ENCODE peak calls at places on chromosomes 3 and 15, in seven cellular contexts. X is mesenchymal stem cell, E is mesendoderm, W is IMR-90, O is neuronal stem cell, B is H1, S is trophoblast cell. P is an unnamed sample.

GRCh38 chr15:44102675-44103254 is 92.3 kb downstream of the FRMD5 start:
- DNase-seq in B (no peak), X (peak; percentile 96), E (no peak), S (no peak), O (peak; percentile 17), W (peak; percentile 99), P (no peak)

GRCh38 chr15:83219026-83219425 is 11.4 kb upstream of the HDGFL3 start:
- DNase-seq in E (no peak), X (no peak), B (no peak), O (no peak), S (no peak), W (no peak), P (no peak)

GRCh38 chr3:127608362-127608718 is 10.1 kb downstream of the MCM2 start:
- DNase-seq in O (no peak), E (no peak), X (no peak), S (no peak), W (no peak), B (no peak), P (no peak)

GRCh38 chr3:14480207-14481017 is 59.7 kb downstream of the GRIP2 start:
- DNase-seq in X (peak; percentile 12), E (peak; percentile 85), O (no peak), S (peak; percentile 97), B (no peak), W (peak; percentile 94), P (no peak)

GRCh38 chr3:150235799-150236198 is 172.3 kb upstream of the TSC22D2 start:
- DNase-seq in S (no peak), E (no peak), W (peak; percentile 91), B (no peak), O (no peak), X (peak; percentile 92), P (no peak)

GRCh38 chr3:141812586-141812985 is 49.4 kb downstream of the GRK7 start:
- DNase-seq in B (no peak), X (no peak), E (no peak), O (no peak), W (no peak), S (no peak), P (no peak)

GRCh38 chr15:36007699-36008098 is 461.7 kb upstream of the DPH6 start:
- DNase-seq in O (no peak), W (no peak), B (no peak), X (no peak), S (no peak), E (no peak), P (no peak)

GRCh38 chr3:16906679-16907078 is 21.9 kb downstream of the PLCL2 start:
- DNase-seq in B (no peak), O (no peak), E (no peak), W (peak; percentile 29), S (no peak), X (peak; percentile 63), P (no peak)

GRCh38 chr15:82858932-82859331 is 49.5 kb downstream of the WHAMM start:
- DNase-seq in O (no peak), W (no peak), B (no peak), S (no peak), X (no peak), E (no peak), P (no peak)

GRCh38 chr3:97957617-97958311 is 14.5 kb downstream of the RIOX2 start:
- DNase-seq in B (no peak), X (peak; percentile 77), E (no peak), O (no peak), W (no peak), S (peak; percentile 91), P (no peak)

GRCh38 chr3:54987719-54988118 is 59.9 kb upstream of the LRTM1 start:
- DNase-seq in X (no peak), B (no peak), S (no peak), W (no peak), E (no peak), O (no peak), P (no peak)

GRCh38 chr3:8324727-8325126 is 176.9 kb upstream of the LMCD1 start:
- DNase-seq in X (peak; percentile 36), W (peak; percentile 27), B (peak; percentile 68), S (peak; percentile 53), O (peak; percentile 5), E (peak; percentile 74), P (peak; percentile 69)

GRCh38 chr3:194281766-194282165 is 69.4 kb downstream of the CPN2 start:
- DNase-seq in X (no peak), S (no peak), O (no peak), W (no peak), B (no peak), E (no peak), P (peak; percentile 8)
- H2BK120ac ChIP-seq in X (no peak overlapping the region), S (no peak overlapping the region), O (no peak overlapping the region), W (no peak overlapping the region), B (no peak overlapping the region), E (no peak overlapping the region), P (no peak overlapping the region)

GRCh38 chr15:76345880-76346665 is 9.5 kb downstream of the ISL2 start:
- DNase-seq in B (peak; percentile 77), S (peak; percentile 35), X (no peak), W (no peak), O (no peak), E (peak; percentile 78), P (peak; percentile 82)
- H2BK120ac ChIP-seq in B (no peak overlapping the region), S (no peak overlapping the region), X (no peak overlapping the region), W (no peak overlapping the region), O (no peak overlapping the region), E (no peak overlapping the region), P (no peak overlapping the region)

GRCh38 chr3:41293169-41293681 is 93.9 kb downstream of the CTNNB1 start:
- DNase-seq in O (no peak), B (no peak), X (no peak), S (no peak), E (no peak), W (no peak), P (no peak)
- H2BK120ac ChIP-seq in O (no peak overlapping the region), B (no peak overlapping the region), X (no peak overlapping the region), S (no peak overlapping the region), E (no peak overlapping the region), W (no peak overlapping the region), P (no peak overlapping the region)

DNA sequence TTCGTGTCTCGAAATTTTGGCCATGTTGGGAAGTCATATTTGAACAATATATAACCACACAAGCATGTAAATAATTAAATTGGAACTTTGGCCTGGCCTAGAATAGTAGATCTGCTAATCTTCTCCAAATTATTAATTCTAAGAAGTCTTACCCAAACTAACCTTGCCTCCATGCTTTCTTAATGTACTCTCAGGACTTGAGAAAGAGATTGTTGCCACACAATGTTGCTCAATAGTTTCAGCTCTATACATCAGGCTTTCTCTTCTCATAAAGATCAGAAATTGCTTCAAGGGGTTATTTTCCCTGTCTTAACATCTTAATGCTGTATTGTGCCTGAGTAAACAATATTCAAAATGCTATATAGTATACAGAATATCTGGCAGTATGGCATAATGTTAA is 202.7 kb upstream of the LRIG1 start:
- DNase-seq in S (no peak), B (no peak), X (peak; percentile 24), E (no peak), O (no peak), W (no peak), P (no peak)
- H2BK120ac ChIP-seq in S (no peak overlapping the region), B (no peak overlapping the region), X (no peak overlapping the region), E (no peak overlapping the region), O (no peak overlapping the region), W (no peak overlapping the region), P (no peak overlapping the region)

DNA sequence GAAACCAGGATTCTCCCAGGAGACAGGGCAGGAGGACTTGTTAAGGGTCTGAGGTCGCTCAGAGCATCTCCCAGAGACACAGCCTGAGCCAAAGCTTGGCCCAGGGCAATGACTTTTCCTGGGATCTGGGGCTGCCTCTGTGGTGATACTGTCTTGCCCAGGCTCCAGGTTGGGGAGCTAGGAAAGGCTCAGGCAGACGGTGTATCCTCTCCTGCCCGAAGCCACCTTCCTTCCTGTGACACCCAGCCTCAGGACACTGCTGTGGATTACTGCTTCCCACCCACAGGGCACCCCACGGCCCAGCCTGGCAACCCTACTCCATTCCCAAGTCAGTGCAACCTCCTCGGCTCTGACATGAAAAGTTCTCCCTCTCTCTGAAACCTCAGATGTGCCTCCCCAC is 31.9 kb downstream of the SCN5A start:
- DNase-seq in E (no peak), W (no peak), S (no peak), B (no peak), X (no peak), O (no peak), P (no peak)
- H2BK120ac ChIP-seq in E (no peak overlapping the region), W (no peak overlapping the region), S (no peak overlapping the region), B (no peak overlapping the region), X (no peak overlapping the region), O (no peak overlapping the region), P (no peak overlapping the region)